ENCODE peak calls at places on chromosomes 3 and 15, in ten cellular contexts. W is fibroblast of villous mesenchyme, J is heart right ventricle, V is OCI-LY7, H is psoas muscle, G is upper lobe of right lung, E is MM.1S, M is Peyer's patch, R is ovary, A is body of pancreas. D is an unnamed sample.

GRCh38 chr3:170128259-170128976 is 53.1 kb downstream of the PHC3 start:
- DNase-seq in W (peak), M (peak), G (no peak), A (no peak), V (peak), H (no peak), J (no peak), R (no peak), E (peak), D (no peak)

GRCh38 chr3:58379351-58380073 is 46.8 kb downstream of the PXK start:
- DNase-seq in M (no peak), E (no peak), H (no peak), A (no peak), R (no peak), G (no peak), V (no peak), J (no peak), W (no peak), D (no peak)

GRCh38 chr3:16448691-16449090 is 64.8 kb downstream of the RFTN1 start:
- DNase-seq in J (peak), M (peak), V (peak), G (no peak), R (peak), A (no peak), E (no peak), H (peak), W (peak), D (peak)

GRCh38 chr3:47652142-47652541 is 73.5 kb upstream of the CSPG5 start:
- DNase-seq in E (no peak), R (no peak), V (peak), W (no peak), G (no peak), A (peak), M (no peak), J (no peak), H (no peak), D (no peak)

GRCh38 chr3:134080761-134081160 is 51.0 kb upstream of the SLCO2A1 start:
- DNase-seq in J (no peak), R (no peak), A (no peak), E (no peak), H (no peak), V (no peak), G (no peak), M (no peak), W (no peak), D (no peak)

GRCh38 chr3:172550347-172550943 is 27.2 kb upstream of the TNFSF10 start:
- DNase-seq in W (peak), A (no peak), E (no peak), R (no peak), J (no peak), G (no peak), V (no peak), M (peak), H (no peak), D (peak)

GRCh38 chr3:78728406-78729145 is 1039.2 kb downstream of the ROBO1 start:
- DNase-seq in J (peak), A (peak), H (peak), R (peak), M (peak), W (peak), V (no peak), E (no peak), G (peak), D (peak)

GRCh38 chr3:113912551-113913246 is 35.1 kb upstream of the ZDHHC23 start:
- DNase-seq in A (peak), J (no peak), V (peak), H (no peak), M (peak), E (peak), G (no peak), R (no peak), W (peak), D (peak)

GRCh38 chr3:109050591-109051167 is 67.3 kb downstream of the MORC1 start:
- DNase-seq in A (peak), J (no peak), W (peak), R (no peak), E (peak), H (no peak), G (no peak), V (peak), M (peak), D (peak)

GRCh38 chr15:31272558-31273257 is 53.9 kb upstream of the KLF13 start:
- DNase-seq in G (no peak), W (no peak), V (no peak), R (peak), H (no peak), E (no peak), J (no peak), M (peak), A (no peak), D (no peak)

GRCh38 chr15:69552057-69552815 is 99.6 kb downstream of the RPLP1 start:
- DNase-seq in M (no peak), W (no peak), G (no peak), J (no peak), H (no peak), E (no peak), R (no peak), V (no peak), A (no peak), D (no peak)

GRCh38 chr15:66508293-66508883 is 3.3 kb downstream of the ZWILCH start:
- DNase-seq in H (no peak), G (no peak), V (peak), W (no peak), R (no peak), A (no peak), E (no peak), M (no peak), J (no peak), D (no peak)

GRCh38 chr3:127761101-127761802 is 61.1 kb downstream of the MGLL start:
- DNase-seq in J (no peak), G (peak), W (no peak), R (no peak), H (no peak), M (no peak), E (no peak), A (no peak), V (no peak), D (no peak)

GRCh38 chr3:175258763-175259162 is 399.6 kb downstream of the NAALADL2 start:
- DNase-seq in R (no peak), H (no peak), G (no peak), W (no peak), J (no peak), A (peak), V (no peak), E (no peak), M (no peak), D (peak)

GRCh38 chr15:40314723-40315276 is 7.1 kb upstream of the PLCB2 start:
- DNase-seq in M (no peak), V (no peak), W (no peak), G (peak), R (no peak), E (no peak), J (no peak), H (no peak), A (no peak), D (no peak)

GRCh38 chr15:83192742-83193141 is 14.9 kb downstream of the HDGFL3 start:
- DNase-seq in E (no peak), R (no peak), G (no peak), M (no peak), W (no peak), H (no peak), A (no peak), V (no peak), J (no peak), D (no peak)

GRCh38 chr3:25380222-25380739 is 47.8 kb upstream of the RARB start:
- DNase-seq in R (no peak), M (no peak), J (no peak), A (no peak), V (no peak), H (no peak), W (peak), G (no peak), E (no peak), D (peak)

GRCh38 chr3:149384911-149385321 is 7.5 kb upstream of the TM4SF1 start:
- DNase-seq in M (no peak), R (no peak), J (no peak), E (no peak), W (peak), H (no peak), V (no peak), A (peak), G (no peak), D (peak)

GRCh38 chr15:75347222-75348033 is 589 bp downstream of the NEIL1 start:
- DNase-seq in H (peak), R (peak), J (peak), W (no peak), M (peak), A (peak), G (peak), V (peak), E (peak), D (no peak)

GRCh38 chr3:16404349-16404895 is 109.1 kb downstream of the RFTN1 start:
- DNase-seq in J (no peak), M (no peak), G (no peak), V (no peak), H (no peak), A (no peak), E (no peak), W (no peak), R (no peak), D (no peak)

GRCh38 chr15:61796056-61796455 is 264.2 kb downstream of the VPS13C start:
- DNase-seq in E (no peak), H (no peak), M (no peak), W (peak), A (no peak), G (no peak), R (no peak), J (no peak), V (no peak), D (peak)

GRCh38 chr15:76585573-76585892 is 249.0 kb downstream of the ISL2 start:
- DNase-seq in J (no peak), R (no peak), V (no peak), G (no peak), W (no peak), E (no peak), A (no peak), M (no peak), H (no peak), D (no peak)

GRCh38 chr3:44241706-44242105 is at the start of gene TOPAZ1:
- DNase-seq in E (no peak), M (no peak), V (no peak), H (no peak), G (no peak), R (no peak), A (no peak), W (no peak), J (no peak), D (no peak)

DNA sequence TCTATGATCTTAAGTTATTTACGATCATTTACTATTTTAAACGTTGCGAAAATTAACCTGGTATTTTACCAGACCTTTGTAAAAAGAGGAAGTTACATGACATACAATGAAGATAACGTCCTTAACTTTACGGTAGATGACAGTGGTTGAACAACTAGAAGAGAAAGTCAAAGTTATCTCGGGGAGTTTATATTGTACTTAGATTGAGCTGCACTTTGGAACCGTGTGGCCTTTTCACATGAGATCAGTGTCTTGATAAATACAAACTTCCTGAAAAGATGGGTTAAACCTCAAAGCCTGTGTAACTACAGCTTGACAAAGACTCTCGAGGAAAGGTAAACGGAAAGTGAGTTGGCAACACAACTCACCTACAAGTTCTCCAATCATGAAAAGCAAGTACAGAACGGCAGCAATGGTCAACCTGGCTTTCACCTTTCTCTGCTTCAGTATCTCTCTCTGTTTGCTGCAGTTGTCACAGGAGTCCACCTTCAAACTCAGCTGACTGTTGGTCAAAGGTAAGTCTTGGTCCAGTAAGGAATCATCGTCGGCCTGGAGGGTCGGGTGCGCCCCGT is 873 bp downstream of the SLC30A4 start:
- DNase-seq in R (no peak), J (no peak), M (peak), G (no peak), V (peak), A (no peak), H (no peak), E (peak), W (peak), D (peak)
- H3K4me3 ChIP-seq in R (peak), J (peak), M (peak), G (peak), V (peak), A (peak), H (peak), E (peak), W (peak), D (peak)

DNA sequence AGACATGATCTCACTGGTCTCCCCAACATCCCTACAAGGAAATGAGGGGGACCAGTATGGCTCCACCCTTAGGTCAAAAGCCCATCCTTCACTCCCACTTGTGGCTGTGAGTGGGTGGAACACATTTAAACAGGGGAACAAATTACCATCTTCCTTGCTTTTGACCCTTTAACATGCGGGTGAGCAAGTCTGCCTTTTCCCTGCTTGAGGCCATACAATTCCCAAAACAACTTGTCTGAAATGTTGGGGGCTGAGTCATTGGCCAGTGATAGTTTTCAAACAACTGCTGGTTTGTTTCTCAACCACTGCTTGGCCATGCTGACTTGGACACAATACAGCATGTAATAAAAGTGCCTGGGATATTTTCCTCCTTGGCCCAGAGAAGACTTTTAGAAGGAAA is 39.6 kb downstream of the COL8A1 start:
- DNase-seq in R (no peak), E (no peak), W (peak), M (no peak), V (no peak), J (no peak), A (no peak), G (no peak), H (no peak), D (peak)
- H3K4me3 ChIP-seq in R (no peak), E (no peak), W (no peak), M (no peak), V (no peak), J (no peak), A (no peak), G (no peak), H (no peak), D (no peak)

DNA sequence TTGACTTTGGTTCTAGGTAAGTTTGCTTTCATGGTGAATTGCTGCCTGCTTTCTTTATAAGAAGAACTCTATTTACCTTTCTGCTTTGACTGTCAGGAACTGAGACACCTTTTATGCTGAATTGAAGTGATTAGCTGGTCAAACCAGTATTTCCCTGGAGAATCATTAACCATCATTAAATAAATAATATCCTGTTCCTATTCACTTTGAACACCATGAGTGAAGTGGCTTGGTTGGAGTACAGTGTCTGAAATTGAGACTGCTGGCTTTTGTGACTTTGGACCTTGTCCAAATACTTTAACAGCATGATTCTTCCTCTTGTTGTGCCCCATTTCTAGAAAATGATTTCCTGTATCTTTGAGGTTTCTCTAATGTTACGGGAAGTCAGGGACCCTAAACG is 5.6 kb upstream of the TMEM62 start:
- DNase-seq in V (no peak), W (no peak), J (no peak), G (no peak), M (no peak), H (no peak), R (no peak), E (no peak), A (peak), D (no peak)
- H3K4me3 ChIP-seq in V (no peak), W (no peak), J (no peak), G (no peak), M (no peak), H (no peak), R (no peak), E (no peak), A (no peak), D (no peak)

GRCh38 chr15:54854667-54855066 is 342.1 kb downstream of the RSL24D1 start:
- DNase-seq in J (no peak), M (no peak), G (no peak), A (no peak), W (no peak), R (no peak), V (no peak), E (no peak), H (no peak), D (no peak)
- H3K4me3 ChIP-seq in J (no peak), M (no peak), G (no peak), A (no peak), W (no peak), R (no peak), V (no peak), E (no peak), H (no peak), D (no peak)

GRCh38 chr15:45167631-45168205 is 20.0 kb downstream of the SHF start:
- DNase-seq in G (no peak), R (no peak), A (no peak), W (no peak), V (no peak), M (no peak), E (no peak), H (no peak), J (no peak), D (no peak)
- H3K4me3 ChIP-seq in G (peak), R (no peak), A (no peak), W (peak), V (peak), M (peak), E (no peak), H (peak), J (peak), D (peak)

GRCh38 chr3:132315851-132316250 is 1.4 kb upstream of the ACP3 start:
- DNase-seq in G (no peak), H (no peak), R (no peak), J (no peak), A (no peak), W (no peak), E (no peak), M (no peak), V (no peak), D (no peak)

GRCh38 chr3:132321321-132321720 is 4.1 kb downstream of the ACP3 start:
- DNase-seq in V (no peak), M (no peak), A (no peak), H (no peak), J (no peak), G (no peak), W (no peak), E (no peak), R (peak), D (peak)

GRCh38 chr3:132318451-132318850 is 1.2 kb downstream of the ACP3 start:
- DNase-seq in V (no peak), M (no peak), W (peak), E (no peak), G (no peak), H (no peak), J (no peak), R (no peak), A (no peak), D (peak)

GRCh38 chr3:132311860-132312259 is 5.3 kb upstream of the ACP3 start:
- DNase-seq in R (no peak), E (no peak), W (no peak), J (no peak), A (no peak), G (no peak), H (no peak), V (no peak), M (no peak), D (peak)

GRCh38 chr3:132317229-132317948 is at the start of gene ACP3:
- DNase-seq in E (no peak), H (peak), M (no peak), A (peak), R (peak), G (peak), W (peak), J (peak), V (peak), D (peak)
- H3K4me3 ChIP-seq in E (no peak), H (peak), M (no peak), A (no peak), R (no peak), G (peak), W (peak), J (no peak), V (peak), D (no peak)

DNA sequence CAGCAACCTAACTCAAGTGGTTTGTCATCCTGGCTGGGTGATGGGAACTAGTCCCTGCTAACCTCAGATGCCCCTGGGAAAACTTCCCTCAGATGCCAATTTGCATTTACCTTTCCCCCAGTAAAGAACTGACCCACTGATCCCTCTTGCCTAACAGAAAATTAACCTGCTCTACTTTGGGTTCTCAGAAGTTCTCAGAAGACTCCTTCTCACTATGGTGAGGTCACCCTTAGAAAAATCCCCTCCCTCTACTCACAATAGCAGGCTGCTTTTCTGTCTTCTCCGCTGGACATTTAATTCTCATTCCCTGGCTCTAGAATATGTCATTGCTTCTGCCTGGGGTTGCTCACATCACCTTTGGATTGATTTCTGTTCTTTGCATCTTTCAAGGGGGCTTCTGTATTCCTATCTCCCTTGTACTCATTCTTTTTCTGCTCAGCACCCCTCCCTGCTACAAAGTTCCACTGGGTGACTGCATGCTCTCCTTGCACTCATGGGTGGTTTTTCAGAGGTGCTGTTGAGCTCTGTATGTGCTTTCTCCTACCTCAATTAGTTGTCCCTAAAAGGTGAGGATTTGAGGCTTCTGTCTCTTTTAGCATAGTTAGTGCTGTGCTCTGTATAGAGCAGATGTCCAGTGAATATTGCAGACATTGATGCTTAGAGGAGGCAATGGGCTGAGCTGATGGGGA is 869 bp downstream of the PLA1A start:
- DNase-seq in R (no peak), J (no peak), G (no peak), H (no peak), E (no peak), M (no peak), A (no peak), V (no peak), W (no peak), D (no peak)
- H3K4me3 ChIP-seq in R (no peak), J (no peak), G (peak), H (peak), E (no peak), M (no peak), A (no peak), V (no peak), W (no peak), D (no peak)

GRCh38 chr3:80043226-80043625 is 275.4 kb upstream of the ROBO1 start:
- DNase-seq in E (no peak), J (no peak), G (no peak), M (no peak), A (no peak), W (no peak), R (no peak), V (no peak), H (no peak), D (no peak)

GRCh38 chr3:80035021-80035420 is 267.2 kb upstream of the ROBO1 start:
- DNase-seq in A (no peak), J (no peak), M (no peak), R (no peak), V (no peak), G (no peak), E (no peak), H (no peak), W (no peak), D (no peak)

GRCh38 chr3:80040113-80040512 is 272.3 kb upstream of the ROBO1 start:
- DNase-seq in A (no peak), M (no peak), W (no peak), H (no peak), E (no peak), R (no peak), G (no peak), J (no peak), V (no peak), D (no peak)
- H3K4me3 ChIP-seq in A (no peak), M (no peak), W (no peak), H (no peak), E (no peak), R (no peak), G (no peak), J (no peak), V (no peak), D (no peak)

GRCh38 chr15:60006203-60006782 is 2.2 kb downstream of the FOXB1 start:
- DNase-seq in W (peak), H (no peak), A (no peak), M (peak), J (no peak), V (no peak), E (peak), G (peak), R (peak), D (no peak)

GRCh38 chr15:60004846-60005351 is 788 bp downstream of the FOXB1 start:
- DNase-seq in H (no peak), R (no peak), A (no peak), W (peak), J (no peak), V (no peak), M (no peak), G (peak), E (no peak), D (no peak)

GRCh38 chr15:60004019-60004845 is at the start of gene FOXB1:
- DNase-seq in A (no peak), J (no peak), H (no peak), G (no peak), R (no peak), W (no peak), E (no peak), V (no peak), M (no peak), D (no peak)

GRCh38 chr15:60006808-60007346 is 2.8 kb downstream of the FOXB1 start:
- DNase-seq in M (no peak), V (no peak), G (no peak), J (no peak), A (no peak), R (no peak), W (no peak), E (no peak), H (no peak), D (no peak)

GRCh38 chr15:60005352-60006202 is 1.5 kb downstream of the FOXB1 start:
- DNase-seq in E (no peak), W (no peak), R (no peak), M (no peak), A (no peak), G (no peak), H (no peak), J (no peak), V (no peak), D (no peak)
- H3K4me3 ChIP-seq in E (peak), W (peak), R (peak), M (peak), A (no peak), G (peak), H (peak), J (peak), V (no peak), D (peak)

GRCh38 chr3:14649466-14649865 is 2.1 kb upstream of the CCDC174 start:
- DNase-seq in E (no peak), J (no peak), V (no peak), H (no peak), R (no peak), W (no peak), M (no peak), A (no peak), G (no peak), D (no peak)
- H3K4me3 ChIP-seq in E (no peak), J (no peak), V (no peak), H (no peak), R (no peak), W (no peak), M (no peak), A (no peak), G (no peak), D (no peak)